ENCODE peak calls at places on chromosomes 6 and 20, in eight cellular contexts. One of them, this sample, is unnamed.

GRCh38 chr6:32107447-32107846 is 1.7 kb downstream of the TNXB start:
- DNase-seq in transverse colon: no peak
- DNase-seq in IMR-90: no peak
- DNase-seq in testis: no peak
- DNase-seq in body of pancreas: no peak
- DNase-seq in tibial nerve: no peak
- DNase-seq in heart left ventricle: peak; percentile 44
- DNase-seq in H54: no peak
- DNase-seq in this sample: peak; percentile 67

GRCh38 chr6:3211681-3212080 is 15.8 kb downstream of the TUBB2B start:
- DNase-seq in transverse colon: no peak
- DNase-seq in IMR-90: no peak
- DNase-seq in testis: no peak
- DNase-seq in body of pancreas: peak; percentile 57
- DNase-seq in tibial nerve: no peak
- DNase-seq in heart left ventricle: no peak
- DNase-seq in H54: peak; percentile 73
- DNase-seq in this sample: no peak

GRCh38 chr6:75257661-75258060 is 14.1 kb upstream of the COX7A2 start:
- DNase-seq in transverse colon: no peak
- DNase-seq in IMR-90: no peak
- DNase-seq in testis: no peak
- DNase-seq in body of pancreas: no peak
- DNase-seq in tibial nerve: no peak
- DNase-seq in heart left ventricle: no peak
- DNase-seq in H54: no peak
- DNase-seq in this sample: no peak

GRCh38 chr20:34290471-34290870 is 12.7 kb downstream of the AHCY start:
- DNase-seq in transverse colon: no peak
- DNase-seq in IMR-90: no peak
- DNase-seq in testis: no peak
- DNase-seq in body of pancreas: no peak
- DNase-seq in tibial nerve: no peak
- DNase-seq in heart left ventricle: no peak
- DNase-seq in H54: no peak
- DNase-seq in this sample: no peak

GRCh38 chr20:49510562-49511117 is 28.2 kb upstream of the KCNB1 start:
- DNase-seq in transverse colon: peak; percentile 41
- DNase-seq in IMR-90: peak; percentile 83
- DNase-seq in testis: peak; percentile 60
- DNase-seq in body of pancreas: peak; percentile 40
- DNase-seq in tibial nerve: peak; percentile 88
- DNase-seq in heart left ventricle: peak; percentile 70
- DNase-seq in H54: peak; percentile 69
- DNase-seq in this sample: no peak

GRCh38 chr6:104017410-104018381 is 842.0 kb downstream of the HACE1 start:
- DNase-seq in transverse colon: no peak
- DNase-seq in IMR-90: no peak
- DNase-seq in testis: no peak
- DNase-seq in body of pancreas: no peak
- DNase-seq in tibial nerve: no peak
- DNase-seq in heart left ventricle: no peak
- DNase-seq in H54: no peak
- DNase-seq in this sample: no peak

GRCh38 chr6:53565886-53566285 is 21.0 kb upstream of the GCLC start:
- DNase-seq in transverse colon: no peak
- DNase-seq in IMR-90: peak; percentile 28
- DNase-seq in testis: no peak
- DNase-seq in body of pancreas: no peak
- DNase-seq in tibial nerve: no peak
- DNase-seq in heart left ventricle: no peak
- DNase-seq in H54: no peak
- DNase-seq in this sample: no peak

GRCh38 chr6:50899306-50899840 is 80.7 kb downstream of the TFAP2B start:
- DNase-seq in transverse colon: no peak
- DNase-seq in IMR-90: peak; percentile 7
- DNase-seq in testis: no peak
- DNase-seq in body of pancreas: no peak
- DNase-seq in tibial nerve: no peak
- DNase-seq in heart left ventricle: no peak
- DNase-seq in H54: no peak
- DNase-seq in this sample: no peak

GRCh38 chr20:48820649-48820973 is 7.2 kb downstream of the PREX1 start:
- DNase-seq in transverse colon: no peak
- DNase-seq in IMR-90: no peak
- DNase-seq in testis: no peak
- DNase-seq in body of pancreas: no peak
- DNase-seq in tibial nerve: no peak
- DNase-seq in heart left ventricle: no peak
- DNase-seq in H54: no peak
- DNase-seq in this sample: no peak

GRCh38 chr6:12844284-12845223 is 128.0 kb downstream of the PHACTR1 start:
- DNase-seq in transverse colon: no peak
- DNase-seq in IMR-90: peak; percentile 1
- DNase-seq in testis: no peak
- DNase-seq in body of pancreas: no peak
- DNase-seq in tibial nerve: no peak
- DNase-seq in heart left ventricle: no peak
- DNase-seq in H54: peak; percentile 5
- DNase-seq in this sample: peak; percentile 19

GRCh38 chr6:114839019-114839418 is 496.2 kb upstream of the HS3ST5 start:
- DNase-seq in transverse colon: no peak
- DNase-seq in IMR-90: no peak
- DNase-seq in testis: no peak
- DNase-seq in body of pancreas: no peak
- DNase-seq in tibial nerve: no peak
- DNase-seq in heart left ventricle: no peak
- DNase-seq in H54: no peak
- DNase-seq in this sample: no peak

GRCh38 chr6:32803416-32803815 is 13.4 kb downstream of the HLA-DOB start:
- DNase-seq in transverse colon: no peak
- DNase-seq in IMR-90: no peak
- DNase-seq in testis: no peak
- DNase-seq in body of pancreas: no peak
- DNase-seq in tibial nerve: no peak
- DNase-seq in heart left ventricle: no peak
- DNase-seq in H54: no peak
- DNase-seq in this sample: no peak

GRCh38 chr6:109318328-109318876 is 63.9 kb downstream of the CD164 start:
- DNase-seq in transverse colon: peak; percentile 81
- DNase-seq in IMR-90: no peak
- DNase-seq in testis: peak; percentile 73
- DNase-seq in body of pancreas: peak; percentile 40
- DNase-seq in tibial nerve: peak; percentile 18
- DNase-seq in heart left ventricle: no peak
- DNase-seq in H54: no peak
- DNase-seq in this sample: no peak

GRCh38 chr6:150517175-150517574 is 82.5 kb upstream of the PLEKHG1 start:
- DNase-seq in transverse colon: no peak
- DNase-seq in IMR-90: no peak
- DNase-seq in testis: no peak
- DNase-seq in body of pancreas: no peak
- DNase-seq in tibial nerve: no peak
- DNase-seq in heart left ventricle: no peak
- DNase-seq in H54: no peak
- DNase-seq in this sample: no peak

GRCh38 chr20:19737025-19737424 is 21.0 kb upstream of the RIN2 start:
- DNase-seq in transverse colon: peak; percentile 41
- DNase-seq in IMR-90: peak; percentile 48
- DNase-seq in testis: no peak
- DNase-seq in body of pancreas: no peak
- DNase-seq in tibial nerve: peak; percentile 26
- DNase-seq in heart left ventricle: no peak
- DNase-seq in H54: no peak
- DNase-seq in this sample: no peak

GRCh38 chr6:158069800-158070195 is 88.1 kb downstream of the SYNJ2 start:
- DNase-seq in transverse colon: no peak
- DNase-seq in IMR-90: peak; percentile 78
- DNase-seq in testis: no peak
- DNase-seq in body of pancreas: no peak
- DNase-seq in tibial nerve: no peak
- DNase-seq in heart left ventricle: no peak
- DNase-seq in H54: no peak
- DNase-seq in this sample: no peak

DNA sequence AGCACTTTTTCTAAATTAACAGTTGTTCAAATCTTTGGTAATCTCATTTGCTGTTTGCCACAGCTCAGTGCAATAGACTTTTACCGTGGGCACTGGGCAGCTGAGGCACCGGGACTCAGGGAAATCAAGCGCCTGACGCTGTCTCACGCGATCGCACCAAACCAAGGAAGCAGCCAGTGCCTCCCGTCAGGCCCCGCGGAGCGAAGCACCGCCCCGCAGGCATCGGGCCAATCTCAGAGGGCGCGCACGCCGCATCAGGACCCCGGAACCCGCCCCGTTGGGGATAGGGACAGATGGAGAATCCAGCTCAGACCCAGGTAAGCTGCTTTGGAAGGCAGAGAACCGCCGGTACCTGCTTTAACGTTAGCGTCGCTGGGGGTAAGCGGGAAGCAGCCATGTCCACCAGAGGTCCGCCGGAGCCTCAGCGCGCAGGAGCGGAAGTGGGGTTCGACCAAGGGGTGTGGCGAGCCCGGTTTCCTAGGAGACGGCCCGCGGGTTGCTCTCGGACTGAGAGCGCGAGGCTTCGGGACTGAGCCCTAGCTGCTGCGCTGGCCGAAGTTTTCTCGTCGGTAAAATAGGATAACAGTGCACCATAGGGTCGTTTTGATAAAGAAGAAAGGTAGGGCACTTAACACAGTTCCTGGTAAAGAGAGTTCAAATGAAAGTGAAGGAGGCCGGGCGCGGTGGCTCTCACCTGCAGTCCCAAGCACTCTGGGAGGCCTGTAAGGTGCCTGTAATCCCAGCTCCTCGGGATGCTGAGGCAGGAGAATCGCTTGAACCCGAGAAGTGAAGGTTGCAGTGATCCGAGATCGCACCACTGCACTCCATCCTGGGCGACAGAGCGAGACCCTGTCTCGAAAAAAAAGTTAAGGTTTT is at the start of gene LYRM2:
- DNase-seq in transverse colon: peak; percentile 95
- DNase-seq in IMR-90: peak; percentile 90
- DNase-seq in testis: peak; percentile 96
- DNase-seq in body of pancreas: peak; percentile 96
- DNase-seq in tibial nerve: peak; percentile 85
- DNase-seq in heart left ventricle: peak; percentile 97
- DNase-seq in H54: peak; percentile 67
- DNase-seq in this sample: peak; percentile 94
- TF ChIP-seq POLR2A in transverse colon: peak; percentile 96
- TF ChIP-seq POLR2A in IMR-90: peak; percentile 89
- TF ChIP-seq POLR2A in testis: peak; percentile 30
- TF ChIP-seq POLR2A in body of pancreas: peak; percentile 97
- TF ChIP-seq POLR2A in tibial nerve: peak; percentile 86
- TF ChIP-seq POLR2A in heart left ventricle: peak; percentile 38
- TF ChIP-seq POLR2A in H54: peak; percentile 63
- TF ChIP-seq POLR2A in this sample: peak; percentile 97

GRCh38 chr6:56542367-56543331 is 100.0 kb downstream of the DST start:
- DNase-seq in transverse colon: peak; percentile 94
- DNase-seq in IMR-90: peak; percentile 98
- DNase-seq in testis: peak; percentile 98
- DNase-seq in body of pancreas: peak; percentile 96
- DNase-seq in tibial nerve: peak; percentile 87
- DNase-seq in heart left ventricle: peak; percentile 95
- DNase-seq in H54: peak; percentile 80
- DNase-seq in this sample: peak; percentile 97
- TF ChIP-seq POLR2A in transverse colon: peak; percentile 93
- TF ChIP-seq POLR2A in IMR-90: peak; percentile 90
- TF ChIP-seq POLR2A in testis: peak; percentile 87
- TF ChIP-seq POLR2A in body of pancreas: peak; percentile 99
- TF ChIP-seq POLR2A in tibial nerve: peak; percentile 36
- TF ChIP-seq POLR2A in heart left ventricle: no peak
- TF ChIP-seq POLR2A in H54: peak; percentile 63
- TF ChIP-seq POLR2A in this sample: peak; percentile 96

GRCh38 chr6:160519603-160520042 is 144.5 kb downstream of the LPA start:
- DNase-seq in transverse colon: no peak
- DNase-seq in IMR-90: no peak
- DNase-seq in testis: no peak
- DNase-seq in body of pancreas: no peak
- DNase-seq in tibial nerve: no peak
- DNase-seq in heart left ventricle: no peak
- DNase-seq in H54: no peak
- DNase-seq in this sample: no peak

GRCh38 chr6:160523223-160523622 is 140.9 kb downstream of the LPA start:
- DNase-seq in transverse colon: no peak
- DNase-seq in IMR-90: no peak
- DNase-seq in testis: no peak
- DNase-seq in body of pancreas: no peak
- DNase-seq in tibial nerve: no peak
- DNase-seq in heart left ventricle: no peak
- DNase-seq in H54: no peak
- DNase-seq in this sample: no peak

GRCh38 chr6:160519133-160519532 is 144.9 kb downstream of the LPA start:
- DNase-seq in transverse colon: no peak
- DNase-seq in IMR-90: no peak
- DNase-seq in testis: no peak
- DNase-seq in body of pancreas: no peak
- DNase-seq in tibial nerve: no peak
- DNase-seq in heart left ventricle: no peak
- DNase-seq in H54: no peak
- DNase-seq in this sample: no peak

DNA sequence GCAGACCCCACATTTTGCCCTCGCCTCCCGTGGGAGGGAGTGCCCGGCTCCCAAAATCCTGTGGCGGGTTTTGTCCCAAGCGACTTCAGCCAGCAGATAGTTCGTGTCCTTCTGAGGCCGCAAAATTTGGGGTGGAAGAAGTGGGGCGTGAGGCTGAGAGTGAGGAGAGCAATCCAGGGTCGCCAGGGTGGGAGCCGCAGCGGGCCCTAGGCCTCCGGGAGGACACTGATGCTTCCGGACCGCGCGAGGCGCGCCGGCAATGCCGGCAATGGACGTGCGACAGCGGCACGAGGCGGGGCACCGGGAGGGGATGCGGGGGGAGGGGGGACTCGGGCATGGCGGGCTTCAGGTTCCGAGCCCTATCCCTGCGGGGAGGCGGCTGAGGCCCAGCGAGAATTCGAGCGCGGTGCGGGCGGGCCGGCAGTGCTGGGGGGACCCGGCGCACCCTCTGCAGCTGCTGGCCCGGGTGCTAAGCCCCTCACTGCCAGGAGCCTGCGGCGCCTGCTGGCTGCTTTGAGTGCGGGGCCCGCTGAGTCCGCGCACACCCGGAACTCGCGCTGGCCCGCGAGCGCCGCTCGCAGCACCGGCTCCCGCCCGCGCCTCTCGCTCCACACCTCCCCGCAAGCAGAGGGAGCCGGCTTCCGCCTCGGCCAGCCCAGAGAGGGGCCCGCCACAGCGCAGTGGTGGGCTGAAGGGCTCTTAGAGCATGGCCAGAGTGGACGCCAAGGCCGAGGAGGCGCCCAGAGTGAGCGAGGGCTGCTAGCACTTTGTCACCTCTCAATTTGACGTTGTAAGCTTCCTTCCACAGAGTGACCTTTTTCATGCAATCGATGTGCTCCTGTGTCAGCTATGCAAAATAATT is 143.8 kb downstream of the LPA start:
- DNase-seq in transverse colon: peak; percentile 84
- DNase-seq in IMR-90: peak; percentile 34
- DNase-seq in testis: peak; percentile 89
- DNase-seq in body of pancreas: peak; percentile 79
- DNase-seq in tibial nerve: peak; percentile 83
- DNase-seq in heart left ventricle: peak; percentile 76
- DNase-seq in H54: peak; percentile 41
- DNase-seq in this sample: peak; percentile 31
- TF ChIP-seq POLR2A in transverse colon: peak; percentile 14
- TF ChIP-seq POLR2A in IMR-90: no peak
- TF ChIP-seq POLR2A in testis: no peak
- TF ChIP-seq POLR2A in body of pancreas: peak; percentile 60
- TF ChIP-seq POLR2A in tibial nerve: no peak
- TF ChIP-seq POLR2A in heart left ventricle: no peak
- TF ChIP-seq POLR2A in H54: no peak
- TF ChIP-seq POLR2A in this sample: no peak

GRCh38 chr6:70667256-70667710 is 400 bp upstream of the SMAP1 start:
- DNase-seq in transverse colon: no peak
- DNase-seq in IMR-90: no peak
- DNase-seq in testis: no peak
- DNase-seq in body of pancreas: no peak
- DNase-seq in tibial nerve: no peak
- DNase-seq in heart left ventricle: no peak
- DNase-seq in H54: no peak
- DNase-seq in this sample: no peak
- TF ChIP-seq POLR2A in transverse colon: no peak
- TF ChIP-seq POLR2A in IMR-90: no peak
- TF ChIP-seq POLR2A in testis: no peak
- TF ChIP-seq POLR2A in body of pancreas: no peak
- TF ChIP-seq POLR2A in tibial nerve: no peak
- TF ChIP-seq POLR2A in heart left ventricle: no peak
- TF ChIP-seq POLR2A in H54: no peak
- TF ChIP-seq POLR2A in this sample: no peak

This sample was measured in erythroblast.